ENCODE peak calls at places on chromosomes 16 and 17, in seven cellular contexts. R, C, Z, M, P, K and I are unnamed samples.

GRCh38 chr17:35896011-35896587 is 15.9 kb upstream of the CCL5 start:
- DNase-seq in C (no peak), K (no peak), R (no peak), Z (no peak), P (peak), M (no peak), I (no peak)

GRCh38 chr16:66927918-66928649 is 2.7 kb upstream of the RRAD start:
- DNase-seq in M (no peak), Z (no peak), R (no peak), K (no peak), C (no peak), P (no peak), I (no peak)

GRCh38 chr17:5580367-5580766 is 3.9 kb downstream of the NLRP1 start:
- DNase-seq in R (no peak), C (no peak), P (no peak), Z (no peak), M (no peak), K (no peak), I (no peak)

GRCh38 chr17:68516732-68517131 is 4.5 kb downstream of the PRKAR1A start:
- DNase-seq in K (no peak), C (no peak), Z (no peak), R (no peak), M (no peak), P (no peak), I (no peak)

GRCh38 chr17:71975998-71976649 is 144.7 kb upstream of the SOX9 start:
- DNase-seq in P (no peak), K (peak), M (peak), C (peak), R (peak), Z (peak), I (no peak)

GRCh38 chr17:32323784-32324590 is 18.0 kb downstream of the C17orf75 start:
- DNase-seq in P (no peak), K (peak), C (no peak), Z (peak), M (no peak), R (no peak), I (no peak)

GRCh38 chr17:81012574-81013447 is 21.2 kb downstream of the CHMP6 start:
- DNase-seq in K (peak), M (peak), R (no peak), C (no peak), P (no peak), Z (no peak), I (no peak)

GRCh38 chr17:62913971-62914370 is 52.1 kb upstream of the TANC2 start:
- DNase-seq in Z (no peak), P (no peak), C (no peak), K (no peak), M (no peak), R (no peak), I (no peak)

GRCh38 chr16:3152022-3152272 is 17.1 kb downstream of the ZNF213 start:
- DNase-seq in Z (no peak), M (no peak), C (no peak), P (no peak), K (no peak), R (no peak), I (no peak)

GRCh38 chr17:700504-701094 is 14.0 kb downstream of the VPS53 start:
- DNase-seq in M (no peak), C (no peak), Z (no peak), K (no peak), P (no peak), R (no peak), I (no peak)

GRCh38 chr17:82752371-82753200 is 721 bp downstream of the TBCD start:
- DNase-seq in R (no peak), C (no peak), K (peak), P (no peak), Z (no peak), M (peak), I (no peak)

GRCh38 chr17:61756561-61756960 is 106.8 kb downstream of the BRIP1 start:
- DNase-seq in K (no peak), P (no peak), Z (no peak), R (no peak), M (no peak), C (no peak), I (no peak)

GRCh38 chr16:53991181-53992056 is 287.5 kb downstream of the FTO start:
- DNase-seq in M (no peak), Z (peak), K (no peak), P (no peak), C (peak), R (no peak), I (no peak)

DNA sequence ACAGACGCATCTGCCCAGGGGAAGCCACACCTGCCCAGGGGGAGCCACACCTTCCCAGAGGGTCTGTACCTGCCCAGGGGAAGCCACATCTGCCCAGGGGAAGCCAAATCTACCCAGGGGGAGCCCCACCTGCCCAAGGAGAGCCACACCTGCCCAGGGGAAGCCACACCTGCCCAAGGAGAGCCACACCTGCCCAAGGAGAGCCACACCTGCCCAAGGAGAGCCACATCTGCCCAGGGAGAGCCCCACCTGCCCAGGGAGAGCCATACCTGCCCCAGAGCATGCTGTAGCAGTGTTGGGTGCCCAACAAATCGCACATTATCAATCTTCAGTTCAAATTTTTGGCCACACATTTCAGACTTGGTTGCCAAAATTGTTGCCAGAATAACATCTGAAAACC is 19.6 kb downstream of the NPRL3 start:
- DNase-seq in C (no peak), K (peak), R (no peak), P (no peak), M (no peak), Z (no peak), I (no peak)
- H3K4me3 ChIP-seq in C (no peak), K (no peak), R (no peak), P (no peak), M (no peak), Z (no peak), I (no peak)

DNA sequence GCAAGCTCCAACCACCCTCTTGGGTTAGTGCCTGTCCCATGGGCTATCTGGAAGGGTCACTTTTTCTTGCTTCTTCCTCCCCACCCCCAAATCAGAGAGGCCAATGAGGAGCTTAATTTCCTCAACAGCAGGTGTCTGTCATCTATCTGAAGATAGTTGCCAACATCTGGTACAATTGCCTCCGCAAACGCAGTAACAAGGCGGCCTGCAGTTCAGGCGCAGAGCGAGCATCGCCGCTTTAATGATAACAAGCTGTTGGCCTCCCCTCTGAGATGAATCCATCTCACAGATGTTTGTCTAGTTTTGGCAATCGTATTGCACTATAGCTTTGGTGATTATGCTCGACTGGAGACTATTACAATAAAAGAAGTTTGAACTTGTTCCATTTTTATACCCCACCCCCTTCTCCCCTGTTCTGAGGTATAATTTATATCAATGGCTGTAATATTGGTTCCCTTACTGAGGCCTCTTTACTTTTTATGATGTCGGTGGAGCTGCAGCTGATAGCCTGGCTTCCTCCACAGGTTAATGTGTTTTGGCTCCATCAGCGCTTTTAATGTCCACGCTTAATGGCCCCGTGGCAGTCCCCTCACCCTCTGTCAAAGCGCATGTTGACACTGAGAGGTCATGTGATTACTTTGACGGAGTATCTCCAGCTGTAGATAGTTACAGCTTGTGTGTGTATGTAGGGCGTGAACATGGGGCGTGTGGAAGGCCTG is 164.5 kb downstream of the MSI2 start:
- DNase-seq in C (no peak), P (no peak), R (no peak), K (peak), Z (peak), M (no peak), I (no peak)
- H3K4me3 ChIP-seq in C (no peak), P (no peak), R (no peak), K (no peak), Z (no peak), M (no peak), I (no peak)

GRCh38 chr17:76161113-76161512 is 20.1 kb upstream of the FOXJ1 start:
- DNase-seq in C (no peak), M (no peak), R (no peak), K (no peak), Z (no peak), P (no peak), I (no peak)
- H3K4me3 ChIP-seq in C (no peak), M (no peak), R (no peak), K (no peak), Z (no peak), P (no peak), I (no peak)

GRCh38 chr16:75266738-75267630 is 15.6 kb upstream of the BCAR1 start:
- DNase-seq in M (peak), K (peak), P (no peak), R (no peak), C (no peak), Z (no peak), I (no peak)
- H3K4me3 ChIP-seq in M (no peak), K (no peak), P (no peak), R (no peak), C (no peak), Z (peak), I (no peak)

DNA sequence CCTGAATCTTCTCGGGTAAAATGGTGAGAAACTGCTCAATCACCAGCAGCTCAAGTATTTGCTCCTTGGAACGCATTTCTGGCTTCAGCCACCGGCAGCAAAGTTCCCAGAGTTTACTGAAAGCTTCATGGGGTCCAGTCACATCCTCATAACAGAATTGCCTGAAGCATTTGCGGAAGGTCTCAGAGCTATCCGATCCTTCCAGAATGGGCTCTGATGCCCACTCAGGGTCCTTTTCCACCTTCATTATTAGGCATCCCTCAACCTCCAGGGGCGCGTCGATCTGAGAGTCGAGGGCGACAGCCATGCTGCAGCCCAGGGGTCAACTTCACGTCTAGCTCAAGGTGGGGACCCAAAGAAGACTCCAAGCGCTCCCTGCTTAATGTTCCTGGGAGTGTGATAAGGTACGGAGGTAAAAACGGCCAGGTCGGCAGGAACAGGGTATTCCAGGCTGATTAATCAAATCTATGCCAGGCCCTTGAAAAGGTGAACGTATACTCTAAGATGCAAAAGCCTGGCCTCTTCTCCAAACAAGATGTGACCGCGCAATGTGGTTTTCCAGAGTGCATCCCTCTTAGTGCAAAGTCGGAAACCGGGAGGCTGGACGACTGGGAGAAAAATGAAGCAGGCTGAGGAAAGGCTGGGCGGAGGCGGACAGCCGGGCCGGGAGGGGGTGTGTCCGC is 683 bp downstream of the ZKSCAN2 start:
- DNase-seq in P (no peak), C (no peak), K (peak), M (no peak), Z (no peak), R (peak), I (no peak)
- H3K4me3 ChIP-seq in P (peak), C (peak), K (peak), M (peak), Z (peak), R (peak), I (peak)

GRCh38 chr17:29256116-29256515 is 9.5 kb downstream of the CRYBA1 start:
- DNase-seq in K (no peak), C (no peak), R (no peak), M (no peak), P (no peak), Z (no peak), I (no peak)

GRCh38 chr17:29251969-29252866 is 5.6 kb downstream of the CRYBA1 start:
- DNase-seq in R (no peak), Z (no peak), C (peak), K (no peak), M (no peak), P (no peak), I (no peak)

GRCh38 chr17:29256735-29257466 is 10.2 kb downstream of the CRYBA1 start:
- DNase-seq in M (no peak), C (no peak), R (no peak), Z (no peak), P (no peak), K (no peak), I (no peak)

GRCh38 chr17:29253037-29253436 is 6.4 kb downstream of the CRYBA1 start:
- DNase-seq in K (no peak), R (no peak), M (no peak), C (no peak), Z (no peak), P (no peak), I (no peak)

DNA sequence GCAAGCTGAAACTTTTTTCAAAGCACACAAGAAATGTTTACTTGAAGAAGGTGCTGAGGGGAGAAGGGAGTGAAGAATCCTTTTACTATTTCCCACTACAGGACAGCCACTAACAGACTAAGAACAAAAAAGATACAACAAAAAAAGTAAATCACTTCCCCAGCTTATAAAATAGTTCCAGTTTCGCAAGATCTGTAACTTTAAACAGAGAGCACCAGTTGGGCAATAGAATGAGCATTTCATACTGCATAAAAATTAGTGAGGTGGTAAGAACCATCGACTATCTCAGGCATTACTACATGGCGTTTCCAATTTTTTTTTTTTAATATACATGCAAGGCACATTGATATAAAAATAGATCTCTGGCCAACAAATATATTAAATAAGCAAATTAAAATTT is 11.1 kb downstream of the CRYBA1 start:
- DNase-seq in Z (no peak), R (no peak), K (no peak), P (no peak), M (no peak), C (peak), I (no peak)
- H3K4me3 ChIP-seq in Z (no peak), R (no peak), K (no peak), P (no peak), M (peak), C (no peak), I (no peak)